ENCODE peak calls at places on chromosomes 5 and 9, in eight cellular contexts. One of them, this sample, is unnamed.
A peak's percentile ranks its signal among the peaks of the same experiment; 100 is the strongest.

GRCh38 chr9:121266906-121267650 is 884 bp upstream of the GSN start:
- DNase-seq in fibroblast of mammary gland: no peak
- DNase-seq in adrenal gland: no peak
- DNase-seq in mucosa of descending colon: no peak
- DNase-seq in fibroblast of lung: no peak
- DNase-seq in SK-N-SH: no peak
- DNase-seq in uterus: peak; percentile 50
- DNase-seq in GM23338: no peak
- DNase-seq in this sample: no peak

GRCh38 chr5:136225796-136226195 is 32.8 kb upstream of the SMIM32 start:
- DNase-seq in GM23338: no peak
- DNase-seq in SK-N-SH: no peak
- DNase-seq in adrenal gland: no peak
- DNase-seq in uterus: no peak
- DNase-seq in fibroblast of mammary gland: no peak
- DNase-seq in mucosa of descending colon: no peak
- DNase-seq in fibroblast of lung: no peak
- DNase-seq in this sample: no peak

GRCh38 chr5:161660806-161661205 is 24.7 kb upstream of the GABRA6 start:
- DNase-seq in fibroblast of lung: no peak
- DNase-seq in GM23338: peak; percentile 1
- DNase-seq in mucosa of descending colon: peak; percentile 30
- DNase-seq in SK-N-SH: no peak
- DNase-seq in uterus: no peak
- DNase-seq in fibroblast of mammary gland: no peak
- DNase-seq in adrenal gland: no peak
- DNase-seq in this sample: no peak

GRCh38 chr9:134421888-134422287 is 95.6 kb downstream of the RXRA start:
- DNase-seq in mucosa of descending colon: no peak
- DNase-seq in fibroblast of mammary gland: no peak
- DNase-seq in fibroblast of lung: no peak
- DNase-seq in uterus: no peak
- DNase-seq in SK-N-SH: no peak
- DNase-seq in adrenal gland: no peak
- DNase-seq in GM23338: no peak
- DNase-seq in this sample: no peak

GRCh38 chr9:125987420-125987819 is 240.2 kb downstream of the PBX3 start:
- DNase-seq in GM23338: no peak
- DNase-seq in SK-N-SH: peak; percentile 16
- DNase-seq in adrenal gland: no peak
- DNase-seq in fibroblast of lung: no peak
- DNase-seq in mucosa of descending colon: no peak
- DNase-seq in fibroblast of mammary gland: no peak
- DNase-seq in uterus: no peak
- DNase-seq in this sample: no peak

GRCh38 chr9:15239816-15240215 is 67.2 kb downstream of the TTC39B start:
- DNase-seq in SK-N-SH: no peak
- DNase-seq in fibroblast of lung: no peak
- DNase-seq in GM23338: no peak
- DNase-seq in fibroblast of mammary gland: peak; percentile 66
- DNase-seq in uterus: no peak
- DNase-seq in adrenal gland: peak; percentile 24
- DNase-seq in mucosa of descending colon: no peak
- DNase-seq in this sample: no peak

GRCh38 chr9:135181336-135181735 is 93.9 kb downstream of the OLFM1 start:
- DNase-seq in GM23338: no peak
- DNase-seq in mucosa of descending colon: no peak
- DNase-seq in fibroblast of lung: no peak
- DNase-seq in fibroblast of mammary gland: no peak
- DNase-seq in SK-N-SH: no peak
- DNase-seq in adrenal gland: no peak
- DNase-seq in uterus: no peak
- DNase-seq in this sample: no peak

GRCh38 chr5:102807878-102808502 is 52.9 kb downstream of the PAM start:
- DNase-seq in SK-N-SH: peak; percentile 40
- DNase-seq in uterus: no peak
- DNase-seq in adrenal gland: no peak
- DNase-seq in fibroblast of lung: peak; percentile 47
- DNase-seq in mucosa of descending colon: no peak
- DNase-seq in GM23338: peak; percentile 73
- DNase-seq in fibroblast of mammary gland: peak; percentile 74
- DNase-seq in this sample: peak; percentile 9

GRCh38 chr9:124520206-124520596 is 13.0 kb upstream of the NR5A1 start:
- DNase-seq in mucosa of descending colon: no peak
- DNase-seq in fibroblast of lung: no peak
- DNase-seq in uterus: no peak
- DNase-seq in fibroblast of mammary gland: no peak
- DNase-seq in adrenal gland: no peak
- DNase-seq in SK-N-SH: no peak
- DNase-seq in GM23338: no peak
- DNase-seq in this sample: no peak

GRCh38 chr9:37053684-37054512 is 19.8 kb upstream of the PAX5 start:
- DNase-seq in GM23338: peak; percentile 41
- DNase-seq in uterus: no peak
- DNase-seq in SK-N-SH: no peak
- DNase-seq in fibroblast of lung: no peak
- DNase-seq in adrenal gland: no peak
- DNase-seq in fibroblast of mammary gland: no peak
- DNase-seq in mucosa of descending colon: no peak
- DNase-seq in this sample: no peak

GRCh38 chr5:105639068-105639467 is 2031.7 kb downstream of the EFNA5 start:
- DNase-seq in fibroblast of lung: no peak
- DNase-seq in fibroblast of mammary gland: no peak
- DNase-seq in GM23338: peak; percentile 59
- DNase-seq in uterus: no peak
- DNase-seq in SK-N-SH: no peak
- DNase-seq in adrenal gland: no peak
- DNase-seq in mucosa of descending colon: no peak
- DNase-seq in this sample: no peak

GRCh38 chr5:62653001-62653863 is 74.6 kb downstream of the LRRC70 start:
- DNase-seq in adrenal gland: no peak
- DNase-seq in uterus: no peak
- DNase-seq in fibroblast of mammary gland: no peak
- DNase-seq in fibroblast of lung: no peak
- DNase-seq in SK-N-SH: no peak
- DNase-seq in mucosa of descending colon: no peak
- DNase-seq in GM23338: no peak
- DNase-seq in this sample: no peak

GRCh38 chr9:91334053-91334452 is 27.7 kb downstream of the AUH start:
- DNase-seq in uterus: no peak
- DNase-seq in adrenal gland: no peak
- DNase-seq in GM23338: no peak
- DNase-seq in fibroblast of lung: no peak
- DNase-seq in fibroblast of mammary gland: peak; percentile 32
- DNase-seq in mucosa of descending colon: no peak
- DNase-seq in SK-N-SH: no peak
- DNase-seq in this sample: peak; percentile 21

GRCh38 chr9:128552744-128553221 is 396 bp downstream of the SPTAN1 start:
- DNase-seq in fibroblast of mammary gland: no peak
- DNase-seq in SK-N-SH: peak; percentile 80
- DNase-seq in mucosa of descending colon: peak; percentile 82
- DNase-seq in fibroblast of lung: no peak
- DNase-seq in GM23338: peak; percentile 61
- DNase-seq in adrenal gland: peak; percentile 52
- DNase-seq in uterus: peak; percentile 61
- DNase-seq in this sample: peak; percentile 60

GRCh38 chr5:447501-447900 is 4.5 kb downstream of the EXOC3 start:
- DNase-seq in adrenal gland: no peak
- DNase-seq in mucosa of descending colon: peak; percentile 42
- DNase-seq in fibroblast of mammary gland: no peak
- DNase-seq in GM23338: no peak
- DNase-seq in fibroblast of lung: no peak
- DNase-seq in uterus: no peak
- DNase-seq in SK-N-SH: no peak
- DNase-seq in this sample: no peak

GRCh38 chr5:60492958-60493357 is 207.0 kb downstream of the DEPDC1B start:
- DNase-seq in fibroblast of mammary gland: peak; percentile 57
- DNase-seq in uterus: no peak
- DNase-seq in fibroblast of lung: no peak
- DNase-seq in mucosa of descending colon: no peak
- DNase-seq in adrenal gland: no peak
- DNase-seq in GM23338: no peak
- DNase-seq in SK-N-SH: no peak
- DNase-seq in this sample: peak; percentile 34

GRCh38 chr9:35813434-35814105 is 1.3 kb downstream of the HINT2 start:
- DNase-seq in GM23338: peak; percentile 85
- DNase-seq in fibroblast of mammary gland: peak; percentile 39
- DNase-seq in adrenal gland: no peak
- DNase-seq in fibroblast of lung: no peak
- DNase-seq in mucosa of descending colon: no peak
- DNase-seq in uterus: no peak
- DNase-seq in SK-N-SH: peak; percentile 39
- DNase-seq in this sample: no peak

GRCh38 chr5:8683528-8683927 is 814.6 kb downstream of the MTRR start:
- DNase-seq in SK-N-SH: no peak
- DNase-seq in GM23338: no peak
- DNase-seq in fibroblast of lung: no peak
- DNase-seq in uterus: no peak
- DNase-seq in adrenal gland: no peak
- DNase-seq in mucosa of descending colon: no peak
- DNase-seq in fibroblast of mammary gland: no peak
- DNase-seq in this sample: no peak

GRCh38 chr5:145324767-145325479 is 510.2 kb downstream of the PRELID2 start:
- DNase-seq in mucosa of descending colon: no peak
- DNase-seq in SK-N-SH: no peak
- DNase-seq in GM23338: no peak
- DNase-seq in uterus: no peak
- DNase-seq in fibroblast of mammary gland: no peak
- DNase-seq in fibroblast of lung: peak; percentile 18
- DNase-seq in adrenal gland: no peak
- DNase-seq in this sample: no peak

GRCh38 chr5:127299678-127300077 is 9.1 kb downstream of the MEGF10 start:
- DNase-seq in adrenal gland: no peak
- DNase-seq in uterus: no peak
- DNase-seq in fibroblast of lung: no peak
- DNase-seq in fibroblast of mammary gland: peak; percentile 11
- DNase-seq in GM23338: peak; percentile 38
- DNase-seq in SK-N-SH: no peak
- DNase-seq in mucosa of descending colon: no peak
- DNase-seq in this sample: peak; percentile 41

GRCh38 chr5:67476531-67476930 is 279.9 kb upstream of the CD180 start:
- DNase-seq in mucosa of descending colon: no peak
- DNase-seq in uterus: no peak
- DNase-seq in GM23338: no peak
- DNase-seq in fibroblast of lung: peak; percentile 10
- DNase-seq in adrenal gland: no peak
- DNase-seq in SK-N-SH: no peak
- DNase-seq in fibroblast of mammary gland: no peak
- DNase-seq in this sample: peak; percentile 57

GRCh38 chr5:176810084-176810597 is at the start of gene UNC5A:
- DNase-seq in SK-N-SH: peak; percentile 91
- DNase-seq in GM23338: peak; percentile 74
- DNase-seq in fibroblast of mammary gland: peak; percentile 21
- DNase-seq in uterus: no peak
- DNase-seq in mucosa of descending colon: no peak
- DNase-seq in fibroblast of lung: peak; percentile 20
- DNase-seq in adrenal gland: no peak
- DNase-seq in this sample: no peak

GRCh38 chr5:5339257-5339656 is 83.2 kb upstream of the ICE1 start:
- DNase-seq in mucosa of descending colon: no peak
- DNase-seq in fibroblast of mammary gland: no peak
- DNase-seq in fibroblast of lung: no peak
- DNase-seq in GM23338: no peak
- DNase-seq in adrenal gland: no peak
- DNase-seq in uterus: no peak
- DNase-seq in SK-N-SH: no peak
- DNase-seq in this sample: no peak

DNA sequence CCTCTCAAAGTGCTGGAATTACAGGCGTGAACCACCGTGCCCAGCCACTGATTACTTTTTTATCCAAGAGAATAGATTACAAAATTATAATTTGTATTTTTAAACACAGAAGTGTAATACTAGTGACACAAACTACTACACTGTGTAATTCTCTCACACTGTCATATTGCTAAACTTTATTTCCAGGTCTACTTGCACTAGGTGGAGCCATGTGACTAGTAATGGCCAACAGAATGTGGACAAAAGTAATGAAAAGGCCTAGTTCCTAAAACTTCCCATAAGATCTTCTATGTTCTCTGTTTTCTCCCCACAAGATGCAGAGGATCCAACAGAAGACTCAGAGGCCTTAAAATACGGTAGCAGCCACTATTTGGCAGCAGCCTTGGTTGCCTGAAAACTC is 27.3 kb downstream of the NADK2 start:
- DNase-seq in adrenal gland: no peak
- DNase-seq in SK-N-SH: no peak
- DNase-seq in fibroblast of lung: peak; percentile 15
- DNase-seq in GM23338: peak; percentile 12
- DNase-seq in uterus: no peak
- DNase-seq in fibroblast of mammary gland: peak; percentile 8
- DNase-seq in mucosa of descending colon: no peak
- DNase-seq in this sample: no peak
- TF ChIP-seq CTCF in adrenal gland: no peak
- TF ChIP-seq CTCF in SK-N-SH: no peak
- TF ChIP-seq CTCF in fibroblast of lung: no peak
- TF ChIP-seq CTCF in GM23338: peak; percentile 14
- TF ChIP-seq CTCF in uterus: no peak
- TF ChIP-seq CTCF in fibroblast of mammary gland: no peak
- TF ChIP-seq CTCF in mucosa of descending colon: no peak
- TF ChIP-seq CTCF in this sample: no peak

GRCh38 chr9:73575661-73576060 is 424.0 kb downstream of the ANXA1 start:
- DNase-seq in fibroblast of mammary gland: no peak
- DNase-seq in mucosa of descending colon: no peak
- DNase-seq in fibroblast of lung: no peak
- DNase-seq in GM23338: no peak
- DNase-seq in SK-N-SH: no peak
- DNase-seq in adrenal gland: no peak
- DNase-seq in uterus: no peak
- DNase-seq in this sample: no peak
- H3K4me3 ChIP-seq in fibroblast of mammary gland: no peak overlapping the region
- H3K4me3 ChIP-seq in mucosa of descending colon: no peak overlapping the region
- H3K4me3 ChIP-seq in fibroblast of lung: no peak overlapping the region
- H3K4me3 ChIP-seq in GM23338: no peak overlapping the region
- H3K4me3 ChIP-seq in SK-N-SH: no peak overlapping the region
- H3K4me3 ChIP-seq in adrenal gland: no peak overlapping the region
- H3K4me3 ChIP-seq in uterus: no peak overlapping the region
- H3K4me3 ChIP-seq in this sample: no peak overlapping the region

DNA sequence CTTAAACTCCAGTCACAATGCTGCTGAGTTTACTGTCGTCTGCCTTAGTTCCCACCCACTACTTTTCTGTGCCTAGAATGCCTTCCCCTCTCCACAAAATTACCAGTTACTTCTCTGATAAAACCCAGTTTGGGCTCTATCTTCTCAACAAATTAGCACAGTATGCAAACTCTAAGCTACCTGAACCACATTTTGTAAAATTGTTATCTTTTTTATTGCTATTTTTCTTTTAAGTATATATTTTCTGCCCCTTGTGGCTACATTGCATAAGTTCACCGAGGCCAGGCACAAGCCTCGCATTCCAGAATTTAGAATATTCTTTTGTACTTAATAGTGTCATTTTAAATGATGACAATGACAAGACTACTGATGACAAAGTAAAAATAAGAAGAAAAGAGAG is 60.0 kb downstream of the POU5F2 start:
- DNase-seq in uterus: no peak
- DNase-seq in SK-N-SH: no peak
- DNase-seq in fibroblast of lung: no peak
- DNase-seq in GM23338: peak; percentile 49
- DNase-seq in mucosa of descending colon: no peak
- DNase-seq in adrenal gland: no peak
- DNase-seq in fibroblast of mammary gland: peak; percentile 8
- DNase-seq in this sample: no peak
- TF ChIP-seq CTCF in uterus: no peak
- TF ChIP-seq CTCF in SK-N-SH: peak; percentile 50
- TF ChIP-seq CTCF in fibroblast of lung: peak; percentile 40
- TF ChIP-seq CTCF in GM23338: peak; percentile 79
- TF ChIP-seq CTCF in mucosa of descending colon: no peak
- TF ChIP-seq CTCF in adrenal gland: no peak
- TF ChIP-seq CTCF in fibroblast of mammary gland: peak; percentile 27
- TF ChIP-seq CTCF in this sample: peak; percentile 8

GRCh38 chr9:4164356-4164755 is 135.5 kb downstream of the GLIS3 start:
- DNase-seq in SK-N-SH: no peak
- DNase-seq in fibroblast of mammary gland: no peak
- DNase-seq in uterus: no peak
- DNase-seq in adrenal gland: no peak
- DNase-seq in fibroblast of lung: no peak
- DNase-seq in mucosa of descending colon: no peak
- DNase-seq in GM23338: no peak
- DNase-seq in this sample: no peak
- H3K4me3 ChIP-seq in SK-N-SH: no peak overlapping the region
- H3K4me3 ChIP-seq in fibroblast of mammary gland: no peak overlapping the region
- H3K4me3 ChIP-seq in uterus: no peak overlapping the region
- H3K4me3 ChIP-seq in adrenal gland: no peak overlapping the region
- H3K4me3 ChIP-seq in fibroblast of lung: no peak overlapping the region
- H3K4me3 ChIP-seq in mucosa of descending colon: no peak overlapping the region
- H3K4me3 ChIP-seq in GM23338: no peak overlapping the region
- H3K4me3 ChIP-seq in this sample: no peak overlapping the region

This sample was measured in foreskin fibroblast.